ENCODE peak calls at places on chromosomes 13 and 19, in ten cellular contexts. N, J, I, C, F, Q, X, H, T and R are unnamed samples.

GRCh38 chr13:77749481-77749880 is 52.0 kb downstream of the SLAIN1 start:
- DNase-seq in T (no peak), H (no peak), I (no peak), J (no peak), N (no peak), C (no peak), Q (no peak), X (no peak), F (no peak), R (no peak)

GRCh38 chr13:59120297-59120843 is 1043.4 kb downstream of the DIAPH3 start:
- DNase-seq in I (no peak), N (no peak), X (no peak), F (no peak), Q (no peak), C (no peak), H (no peak), J (no peak), T (no peak), R (no peak)

GRCh38 chr13:104320446-104320845 is 1254.2 kb upstream of the SLC10A2 start:
- DNase-seq in X (no peak), T (no peak), F (no peak), H (no peak), C (no peak), J (no peak), I (no peak), N (no peak), Q (no peak), R (no peak)

GRCh38 chr13:33290421-33290965 is 4.9 kb upstream of the STARD13 start:
- DNase-seq in Q (no peak), J (no peak), I (no peak), F (no peak), C (no peak), X (no peak), H (no peak), N (no peak), T (no peak), R (no peak)

GRCh38 chr19:17686027-17686511 is 2.1 kb downstream of the UNC13A start:
- DNase-seq in J (no peak), N (no peak), C (peak; percentile 47), X (no peak), H (no peak), T (no peak), F (peak; percentile 26), I (no peak), Q (no peak), R (no peak)

GRCh38 chr13:30388401-30389283 is 33.7 kb upstream of the UBE2L5 start:
- DNase-seq in N (no peak), T (no peak), J (no peak), X (no peak), I (no peak), F (peak; percentile 58), H (no peak), C (no peak), Q (peak; percentile 48), R (no peak)

GRCh38 chr13:78420814-78421213 is 182.5 kb downstream of the POU4F1 start:
- DNase-seq in I (no peak), X (peak; percentile 34), Q (no peak), T (no peak), F (no peak), C (no peak), J (no peak), H (no peak), N (no peak), R (no peak)

GRCh38 chr13:30676672-30677071 is 58.7 kb upstream of the ALOX5AP start:
- DNase-seq in X (no peak), F (no peak), H (no peak), T (no peak), J (no peak), N (no peak), Q (no peak), C (no peak), I (no peak), R (no peak)

GRCh38 chr19:6061420-6062130 is 48.7 kb downstream of the RFX2 start:
- DNase-seq in F (peak; percentile 28), Q (no peak), I (no peak), H (no peak), X (no peak), J (no peak), N (no peak), T (no peak), C (peak; percentile 32), R (peak; percentile 90)

GRCh38 chr19:6059396-6059947 is 50.8 kb downstream of the RFX2 start:
- DNase-seq in C (no peak), Q (no peak), T (no peak), H (no peak), I (no peak), F (no peak), J (no peak), N (no peak), X (no peak), R (no peak)

GRCh38 chr19:6062274-6062673 is 48.0 kb downstream of the RFX2 start:
- DNase-seq in X (no peak), Q (peak; percentile 61), N (peak; percentile 52), C (no peak), F (peak; percentile 50), H (no peak), I (peak; percentile 73), T (no peak), J (no peak), R (peak; percentile 79)

GRCh38 chr19:6059996-6060599 is 50.2 kb downstream of the RFX2 start:
- DNase-seq in H (no peak), X (no peak), J (no peak), N (no peak), I (no peak), T (no peak), C (no peak), Q (no peak), F (no peak), R (peak; percentile 47)

DNA sequence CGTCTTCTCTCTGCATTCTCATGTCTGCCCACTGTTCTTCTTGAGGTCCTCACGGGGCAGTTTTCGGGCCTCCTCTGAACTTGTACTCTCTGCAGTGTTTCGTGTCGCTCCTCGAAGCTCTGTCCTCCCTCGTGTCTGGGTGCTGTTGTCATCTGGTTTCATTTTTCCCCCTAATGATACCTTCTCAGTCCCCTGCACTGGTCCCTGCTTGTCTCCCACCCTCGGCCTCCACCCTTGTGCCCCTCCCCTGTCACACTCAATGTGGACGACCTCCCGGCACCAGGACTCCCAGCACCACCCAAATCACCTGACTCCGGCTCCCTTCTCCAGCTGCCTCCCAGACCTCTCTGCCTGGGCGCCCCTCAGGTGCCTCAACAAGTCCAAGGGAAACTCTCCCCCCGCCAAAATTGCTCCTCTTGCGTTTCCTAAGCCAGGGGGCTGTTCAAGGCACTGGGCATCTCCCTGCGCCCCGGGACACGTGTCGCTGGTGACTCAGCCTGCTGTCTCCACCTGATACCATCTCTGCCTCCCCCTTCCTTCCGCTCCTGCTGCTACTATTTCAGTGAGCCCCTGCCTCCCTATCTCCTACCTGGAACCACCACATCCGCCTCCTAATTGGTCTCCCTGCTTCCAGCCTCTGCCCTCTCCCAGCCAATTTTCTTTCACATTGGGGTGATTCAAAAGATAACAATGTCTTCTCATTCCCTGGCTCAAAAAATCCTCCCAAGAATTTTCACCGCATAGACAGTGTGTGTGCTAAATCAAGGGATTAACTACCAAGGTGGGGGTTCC is 49.5 kb downstream of the RFX2 start:
- DNase-seq in Q (no peak), X (no peak), F (peak; percentile 31), I (no peak), T (no peak), J (no peak), N (no peak), H (no peak), C (peak; percentile 94), R (peak; percentile 71)
- H3K4me1 ChIP-seq in Q (peaks cover 61% of the 10 kb centered on the region), X (peaks cover 98% of the 10 kb centered on the region), F (peaks cover 21% of the 10 kb centered on the region), I (peaks cover 26% of the 10 kb centered on the region), T (peaks cover 12% of the 10 kb centered on the region), J (peaks cover 40% of the 10 kb centered on the region), N (peaks cover 64% of the 10 kb centered on the region), H (peaks cover 79% of the 10 kb centered on the region), C (peaks cover 67% of the 10 kb centered on the region), R (peaks cover 62% of the 10 kb centered on the region)

GRCh38 chr19:12872255-12872654 is 9.0 kb downstream of the DNASE2 start:
- DNase-seq in H (no peak), F (no peak), J (no peak), T (no peak), N (no peak), C (peak; percentile 53), X (no peak), I (no peak), Q (no peak), R (no peak)
- TF ChIP-seq CTCF in H (no peak), F (no peak), J (no peak), T (no peak), N (no peak), C (no peak), X (no peak), I (no peak), Q (no peak), R (no peak)

DNA sequence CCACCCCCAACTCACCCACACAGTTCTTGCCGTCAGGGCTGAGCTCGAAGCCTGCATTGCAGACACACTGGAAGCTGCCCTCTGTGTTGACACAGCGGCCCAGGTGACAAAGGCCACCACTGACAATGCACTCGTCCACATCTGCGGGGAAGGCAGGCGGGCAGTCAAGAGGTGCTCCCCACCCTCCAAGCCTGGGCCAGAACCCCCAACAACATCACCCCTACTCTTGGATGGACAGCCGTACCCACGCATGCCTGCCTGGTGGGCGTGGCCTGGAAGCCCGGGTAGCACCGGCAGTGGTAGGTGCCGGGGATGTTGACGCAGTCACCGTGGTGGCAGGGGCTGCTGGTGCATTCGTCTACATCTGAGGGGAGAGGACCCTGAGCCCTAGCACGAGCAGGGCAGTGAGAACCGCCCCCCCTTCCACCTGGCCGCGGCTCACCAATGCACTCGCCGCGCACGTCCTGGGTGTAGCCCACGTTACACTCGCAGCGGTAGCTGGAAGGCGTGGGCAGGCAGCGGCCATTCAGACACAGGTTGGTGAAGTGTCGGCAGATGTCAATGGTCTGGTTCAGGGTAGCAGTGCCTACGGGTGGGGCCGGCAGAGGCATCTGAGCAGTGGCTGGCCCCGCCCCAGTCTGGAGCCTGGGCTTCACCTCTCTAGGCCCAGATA is 13.3 kb downstream of the FBN3 start:
- DNase-seq in H (no peak), Q (no peak), J (no peak), C (no peak), T (no peak), I (no peak), F (no peak), X (no peak), N (no peak), R (no peak)
- H3K27me3 ChIP-seq in H (no peaks in the 10 kb centered on the region), Q (no peaks in the 10 kb centered on the region), J (no peaks in the 10 kb centered on the region), C (peaks cover 19% of the 10 kb centered on the region), T (no peaks in the 10 kb centered on the region), I (no peaks in the 10 kb centered on the region), F (no peaks in the 10 kb centered on the region), X (peaks cover 31% of the 10 kb centered on the region), N (no peaks in the 10 kb centered on the region), R (peaks cover 22% of the 10 kb centered on the region)

GRCh38 chr13:110562696-110563462 is 1.4 kb upstream of the RAB20 start:
- DNase-seq in J (no peak), X (no peak), T (no peak), C (no peak), Q (no peak), F (no peak), I (no peak), N (no peak), H (no peak), R (no peak)

GRCh38 chr13:110559429-110559943 is 2.0 kb downstream of the RAB20 start:
- DNase-seq in Q (peak; percentile 29), T (no peak), X (peak; percentile 57), C (no peak), J (no peak), H (no peak), F (no peak), N (no peak), I (peak; percentile 81), R (peak; percentile 55)

GRCh38 chr13:110559986-110560385 is 1.5 kb downstream of the RAB20 start:
- DNase-seq in X (no peak), I (no peak), T (no peak), H (no peak), N (no peak), C (no peak), F (no peak), J (no peak), Q (no peak), R (no peak)

GRCh38 chr13:110561335-110562033 is at the start of gene RAB20:
- DNase-seq in N (peak; percentile 54), C (peak; percentile 86), I (peak; percentile 94), H (peak; percentile 78), Q (peak; percentile 86), J (peak; percentile 73), X (peak; percentile 91), T (peak; percentile 38), F (peak; percentile 88), R (peak; percentile 94)

GRCh38 chr13:110560606-110561334 is 752 bp downstream of the RAB20 start:
- DNase-seq in Q (peak; percentile 33), C (peak; percentile 35), J (no peak), T (no peak), F (no peak), H (no peak), X (peak; percentile 29), I (peak; percentile 78), N (no peak), R (peak; percentile 76)
- H3K4me1 ChIP-seq in Q (no peaks in the 10 kb centered on the region), C (peaks cover 34% of the 10 kb centered on the region), J (peaks cover 10% of the 10 kb centered on the region), T (peaks cover 24% of the 10 kb centered on the region), F (peaks cover 11% of the 10 kb centered on the region), H (peaks cover 54% of the 10 kb centered on the region), X (peaks cover 49% of the 10 kb centered on the region), I (peaks cover 73% of the 10 kb centered on the region), N (peaks cover 7% of the 10 kb centered on the region), R (peaks cover 44% of the 10 kb centered on the region)